ENCODE peak calls at places on chromosomes 5 and 9, in six cellular contexts. C is lower leg skin; M is activated naive CD4-positive, alpha-beta T cell; Z is GM18507; F is activated T-helper 1 cell treated with anti-CD3 and anti-CD28 coated beads, Interleukin-2, amount 50 U/mL, for 16 hours; B is activated effector memory CD4-positive, alpha-beta T cell treated with Interleukin-2 at 50 U/mL for 16 hours. E is an unnamed sample.

GRCh38 chr9:19246891-19247290 is 16.4 kb downstream of the DENND4C start:
- DNase-seq in C (no peak), M (no peak), Z (no peak), F (no peak), B (no peak), E (no peak)

GRCh38 chr5:27702339-27702820 is 664.0 kb upstream of the CDH9 start:
- DNase-seq in C (no peak), M (no peak), Z (no peak), F (no peak), B (no peak), E (no peak)

GRCh38 chr9:69758981-69759477 is 782 bp downstream of the PTAR1 start:
- DNase-seq in C (no peak), M (no peak), Z (no peak), F (no peak), B (no peak), E (no peak)

GRCh38 chr5:174500636-174501035 is 223.7 kb upstream of the MSX2 start:
- DNase-seq in C (no peak), M (no peak), Z (no peak), F (no peak), B (no peak), E (no peak)

GRCh38 chr5:14526493-14526892 is 55.1 kb upstream of the OTULINL start:
- DNase-seq in C (no peak), M (no peak), Z (no peak), F (no peak), B (no peak), E (no peak)

GRCh38 chr9:101999441-101999840 is 261.0 kb upstream of the GRIN3A start:
- DNase-seq in C (no peak), M (no peak), Z (no peak), F (no peak), B (no peak), E (no peak)

GRCh38 chr5:119313876-119314605 is 41.8 kb upstream of the TNFAIP8 start:
- DNase-seq in C (no peak), M (no peak), Z (no peak), F (no peak), B (no peak), E (no peak)

GRCh38 chr9:130316406-130316805 is 50.8 kb downstream of the HMCN2 start:
- DNase-seq in C (no peak), M (no peak), Z (no peak), F (no peak), B (no peak), E (no peak)

GRCh38 chr5:177490311-177490991 is 7.0 kb downstream of the PDLIM7 start:
- DNase-seq in C (no peak), M (no peak), Z (no peak), F (no peak), B (no peak), E (no peak)

GRCh38 chr9:121976751-121977150 is 116.4 kb downstream of the TTLL11 start:
- DNase-seq in C (no peak), M (no peak), Z (no peak), F (no peak), B (no peak), E (no peak)

GRCh38 chr5:95327211-95327610 is 42.3 kb upstream of the MCTP1 start:
- DNase-seq in C (no peak), M (no peak), Z (no peak), F (no peak), B (no peak), E (no peak)

GRCh38 chr5:181188700-181189362 is 16.2 kb downstream of the TRIM7 start:
- DNase-seq in C (peak; percentile 96), M (no peak), Z (no peak), F (peak; percentile 64), B (peak; percentile 66), E (no peak)

GRCh38 chr9:79623799-79624721 is 52.3 kb downstream of the TLE4 start:
- DNase-seq in C (peak; percentile 84), M (no peak), Z (peak; percentile 40), F (no peak), B (no peak), E (no peak)

GRCh38 chr5:82185842-82186241 is 92.3 kb downstream of the RPS23 start:
- DNase-seq in C (no peak), M (no peak), Z (no peak), F (no peak), B (no peak), E (no peak)

GRCh38 chr9:128361981-128362646 is 9.1 kb upstream of the URM1 start:
- DNase-seq in C (peak; percentile 97), M (peak; percentile 26), Z (peak; percentile 61), F (peak; percentile 30), B (peak; percentile 55), E (peak; percentile 60)

GRCh38 chr5:103526164-103526915 is 36.2 kb downstream of the NUDT12 start:
- DNase-seq in C (no peak), M (no peak), Z (no peak), F (no peak), B (no peak), E (no peak)